ENCODE peak calls at places on chromosomes 13 and 19, in seven cellular contexts. G is left ventricle myocardium inferior; B is astrocyte of the cerebellum; J is GM23338; Y is stomach; K is naive thymus-derived CD4-positive, alpha-beta T cell; O is IMR-90. P is an unnamed sample.

GRCh38 chr19:12574036-12574435 is 22.8 kb upstream of the ZNF564 start:
- DNase-seq in G (no peak), B (no peak), J (peak), Y (no peak), K (peak), O (no peak), P (no peak)

GRCh38 chr19:49439841-49440240 is 1.5 kb downstream of the SLC17A7 start:
- DNase-seq in G (no peak), B (no peak), J (no peak), Y (no peak), K (no peak), O (no peak), P (no peak)

GRCh38 chr19:38500450-38500849 is 67.0 kb downstream of the RYR1 start:
- DNase-seq in G (no peak), B (no peak), J (no peak), Y (no peak), K (no peak), O (no peak), P (no peak)

GRCh38 chr19:36100476-36100875 is 10.5 kb upstream of the OVOL3 start:
- DNase-seq in G (peak), B (no peak), J (no peak), Y (no peak), K (no peak), O (no peak), P (no peak)

GRCh38 chr13:91539458-91540156 is 141.2 kb downstream of the GPC5 start:
- DNase-seq in G (no peak), B (no peak), J (no peak), Y (no peak), K (no peak), O (no peak), P (peak)

GRCh38 chr13:39132286-39132685 is 94.0 kb downstream of the NHLRC3 start:
- DNase-seq in G (no peak), B (no peak), J (no peak), Y (no peak), K (no peak), O (no peak), P (peak)

GRCh38 chr19:4088975-4089374 is 22.3 kb upstream of the ZBTB7A start:
- DNase-seq in G (no peak), B (no peak), J (no peak), Y (no peak), K (peak), O (no peak), P (peak)

GRCh38 chr19:48746738-48747575 is at the start of gene IZUMO1:
- DNase-seq in G (peak), B (peak), J (peak), Y (peak), K (peak), O (peak), P (peak)

GRCh38 chr13:33678906-33679657 is 138.9 kb upstream of the RFC3 start:
- DNase-seq in G (peak), B (peak), J (peak), Y (peak), K (no peak), O (peak), P (peak)

GRCh38 chr13:113950451-113951245 is 23.2 kb downstream of the C13orf46 start:
- DNase-seq in G (no peak), B (no peak), J (no peak), Y (no peak), K (no peak), O (no peak), P (no peak)

GRCh38 chr19:35442091-35442490 is 6.0 kb upstream of the FFAR2 start:
- DNase-seq in G (no peak), B (no peak), J (no peak), Y (no peak), K (no peak), O (no peak), P (no peak)

GRCh38 chr13:36918246-36919060 is 1.6 kb downstream of the SMAD9 start:
- DNase-seq in G (no peak), B (peak), J (peak), Y (no peak), K (no peak), O (peak), P (no peak)

GRCh38 chr19:3413796-3414327 is 47.5 kb downstream of the NFIC start:
- DNase-seq in G (no peak), B (no peak), J (no peak), Y (no peak), K (no peak), O (no peak), P (no peak)

GRCh38 chr19:39074205-39074692 is 9.9 kb upstream of the ACP7 start:
- DNase-seq in G (no peak), B (no peak), J (no peak), Y (no peak), K (no peak), O (no peak), P (no peak)

GRCh38 chr13:93147293-93147645 is 79.3 kb upstream of the GPC6 start:
- DNase-seq in G (no peak), B (no peak), J (no peak), Y (no peak), K (no peak), O (no peak), P (no peak)

GRCh38 chr13:112210401-112210800 is 143.5 kb downstream of the SOX1 start:
- DNase-seq in G (no peak), B (no peak), J (no peak), Y (no peak), K (no peak), O (no peak), P (no peak)

GRCh38 chr13:45119990-45120864 is at the start of gene GTF2F2:
- DNase-seq in G (peak), B (peak), J (peak), Y (peak), K (peak), O (peak), P (peak)

GRCh38 chr19:12703056-12703455 is 6.6 kb upstream of the FBXW9 start:
- DNase-seq in G (no peak), B (peak), J (peak), Y (no peak), K (no peak), O (peak), P (no peak)

GRCh38 chr19:48615145-48616040 is 517 bp upstream of the FAM83E start:
- DNase-seq in G (no peak), B (no peak), J (peak), Y (no peak), K (no peak), O (no peak), P (no peak)

GRCh38 chr13:93226065-93226622 is 463 bp upstream of the GPC6 start:
- DNase-seq in G (no peak), B (no peak), J (no peak), Y (no peak), K (no peak), O (no peak), P (no peak)

GRCh38 chr19:15433519-15434069 is 14.8 kb upstream of the AKAP8L start:
- DNase-seq in G (no peak), B (no peak), J (no peak), Y (no peak), K (no peak), O (no peak), P (no peak)
- H3K4me3 ChIP-seq in G (peak), B (peak), J (peak), Y (peak), K (peak), O (peak), P (peak)

GRCh38 chr19:56314584-56315075 is at the start of gene ZSCAN5A:
- DNase-seq in G (peak), B (peak), J (peak), Y (peak), K (peak), O (peak), P (peak)
- H3K4me3 ChIP-seq in G (peak), B (peak), J (peak), Y (peak), K (peak), O (peak), P (peak)

GRCh38 chr13:111117289-111117688 is 2.2 kb downstream of the ARHGEF7 start:
- DNase-seq in G (no peak), B (no peak), J (no peak), Y (no peak), K (no peak), O (no peak), P (no peak)
- H3K4me3 ChIP-seq in G (peak), B (no peak), J (no peak), Y (no peak), K (no peak), O (no peak), P (no peak)

GRCh38 chr13:97437729-97438128 is 3.8 kb downstream of the RAP2A start:
- DNase-seq in G (no peak), B (no peak), J (no peak), Y (no peak), K (no peak), O (no peak), P (no peak)
- H3K4me3 ChIP-seq in G (no peak), B (no peak), J (no peak), Y (no peak), K (no peak), O (no peak), P (no peak)

DNA sequence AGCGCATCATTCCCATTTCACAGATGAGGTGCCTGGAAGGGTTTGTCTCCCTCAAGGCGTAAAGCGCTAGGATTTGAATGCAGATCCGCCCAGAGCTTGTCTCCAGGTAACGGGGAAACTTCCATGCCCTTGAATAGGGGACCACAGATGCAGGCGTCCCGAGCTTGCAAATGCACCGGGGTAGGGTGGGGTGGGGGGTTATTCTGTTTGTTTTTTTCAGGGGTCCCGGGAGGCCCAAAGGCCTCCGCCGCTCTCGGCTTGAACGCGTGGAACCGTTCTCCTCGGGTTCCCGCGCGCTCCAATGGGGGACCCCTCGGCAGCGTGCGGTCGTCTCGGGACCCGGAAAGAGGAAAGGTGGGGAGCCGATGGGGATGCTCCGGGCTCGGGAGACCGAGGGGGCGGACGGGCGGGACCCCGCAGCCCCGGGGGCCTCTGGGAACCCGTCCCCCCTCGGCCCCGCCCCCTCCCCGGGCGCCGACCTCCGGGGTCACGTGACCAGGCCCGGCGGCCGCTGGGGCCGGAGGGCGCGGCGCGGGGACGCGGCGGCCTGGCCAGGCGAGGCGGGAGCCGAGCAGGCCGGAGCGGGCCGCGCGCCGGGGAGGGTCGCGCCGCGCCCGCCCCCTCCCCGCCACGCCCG is at the start of gene PKN1:
- DNase-seq in G (peak), B (no peak), J (peak), Y (peak), K (peak), O (no peak), P (no peak)
- H3K4me3 ChIP-seq in G (peak), B (peak), J (peak), Y (peak), K (peak), O (peak), P (peak)

GRCh38 chr19:805161-805561 is 7.9 kb downstream of the PTBP1 start:
- DNase-seq in G (no peak), B (no peak), J (no peak), Y (no peak), K (no peak), O (no peak), P (no peak)

GRCh38 chr19:806815-807421 is 9.7 kb downstream of the PTBP1 start:
- DNase-seq in G (no peak), B (no peak), J (peak), Y (no peak), K (no peak), O (no peak), P (no peak)

GRCh38 chr19:805600-806550 is 8.6 kb downstream of the PTBP1 start:
- DNase-seq in G (no peak), B (no peak), J (peak), Y (no peak), K (no peak), O (no peak), P (no peak)

GRCh38 chr19:808176-808741 is 11.0 kb downstream of the PTBP1 start:
- DNase-seq in G (no peak), B (no peak), J (no peak), Y (no peak), K (no peak), O (no peak), P (no peak)

GRCh38 chr19:807627-808175 is 10.4 kb downstream of the PTBP1 start:
- DNase-seq in G (no peak), B (no peak), J (no peak), Y (no peak), K (no peak), O (no peak), P (no peak)
- H3K4me3 ChIP-seq in G (no peak), B (no peak), J (no peak), Y (no peak), K (no peak), O (no peak), P (no peak)

GRCh38 chr19:13765395-13766094 is 1.2 kb downstream of the MRI1 start:
- DNase-seq in G (no peak), B (no peak), J (peak), Y (no peak), K (no peak), O (no peak), P (no peak)
- H3K4me3 ChIP-seq in G (peak), B (peak), J (peak), Y (peak), K (peak), O (peak), P (peak)

GRCh38 chr19:17406887-17407196 is 1.4 kb upstream of the BST2 start:
- DNase-seq in G (no peak), B (no peak), J (no peak), Y (no peak), K (no peak), O (no peak), P (peak)
- H3K4me3 ChIP-seq in G (peak), B (no peak), J (no peak), Y (peak), K (peak), O (no peak), P (peak)

DNA sequence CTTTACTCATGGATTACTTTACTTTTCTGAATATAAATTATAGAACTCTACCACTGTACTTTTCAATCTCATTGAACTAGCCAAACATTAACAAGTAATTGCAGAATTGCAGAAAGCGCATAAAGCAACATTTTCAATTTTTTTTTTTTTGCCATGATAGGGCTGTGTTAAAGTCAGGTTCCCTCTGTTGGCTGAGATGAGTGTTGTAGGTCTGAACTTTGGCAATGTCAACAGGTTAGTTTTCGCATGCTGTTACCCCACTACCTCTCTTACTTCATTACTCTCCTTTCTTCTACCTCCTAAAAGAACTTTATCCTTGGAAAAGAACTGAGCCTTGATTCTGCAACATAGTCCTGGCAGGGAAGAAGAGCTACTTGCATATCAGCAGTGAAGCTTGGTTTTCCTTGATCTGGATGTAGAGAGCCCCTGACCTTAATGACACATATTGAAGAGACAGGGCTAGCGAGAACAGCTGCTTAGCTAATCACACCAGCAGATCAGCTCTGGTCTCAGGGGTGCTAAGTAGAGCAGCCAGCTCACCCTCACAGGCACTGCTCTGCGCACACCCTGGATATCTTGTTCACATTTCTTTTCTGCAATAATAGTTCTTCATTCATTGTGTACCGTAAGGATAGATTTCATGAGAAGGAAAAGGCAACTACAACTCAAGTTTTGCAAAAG is 119.5 kb downstream of the FLT1 start:
- DNase-seq in G (no peak), B (no peak), J (no peak), Y (no peak), K (no peak), O (no peak), P (no peak)
- H3K4me3 ChIP-seq in G (no peak), B (no peak), J (no peak), Y (no peak), K (no peak), O (no peak), P (no peak)

DNA sequence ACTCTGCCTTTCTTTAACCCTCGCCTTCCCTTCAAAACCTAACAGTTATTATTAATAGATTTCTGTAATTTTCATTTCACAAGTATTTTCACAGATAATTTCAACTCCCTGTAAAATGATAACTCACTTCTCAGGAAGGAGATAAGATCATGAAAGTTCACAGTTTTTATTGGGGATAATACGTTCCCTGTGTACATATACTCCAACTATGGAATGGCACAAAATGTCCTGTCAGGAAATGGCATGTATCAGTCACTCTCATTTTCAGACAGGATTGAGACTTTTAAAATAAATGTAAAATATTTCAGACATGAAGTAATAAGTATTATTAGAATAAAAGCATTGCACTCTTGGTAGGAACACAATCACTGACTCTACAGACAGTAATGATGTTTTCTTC is 932 bp upstream of the TRAPPC2B start:
- DNase-seq in G (no peak), B (no peak), J (no peak), Y (no peak), K (no peak), O (no peak), P (no peak)
- H3K4me3 ChIP-seq in G (peak), B (peak), J (peak), Y (peak), K (peak), O (peak), P (peak)

P was measured in small intestine.